ENCODE peak calls at places on chromosomes 1 and 21, in nine cellular contexts. J is SK-N-SH, G is prostate gland, W is Panc1, P is WERI-Rb-1, O is ovary, B is brain microvascular endothelial cell, C is esophagus muscularis mucosa, Z is fibroblast of lung. V is an unnamed sample.

GRCh38 chr1:156748670-156749428 is 2.6 kb downstream of the HDGF start:
- DNase-seq in J (no peak), G (no peak), W (no peak), P (peak; percentile 51), O (peak; percentile 75), B (no peak), C (no peak), Z (peak; percentile 70), V (peak; percentile 16)

GRCh38 chr1:209708297-209708696 is 3.7 kb downstream of the HSD11B1 start:
- DNase-seq in J (no peak), G (no peak), W (no peak), P (no peak), O (no peak), B (no peak), C (no peak), Z (no peak), V (peak; percentile 6)

GRCh38 chr1:15975358-15975804 is 520 bp downstream of the ZBTB17 start:
- DNase-seq in J (peak; percentile 93), G (no peak), W (no peak), P (peak; percentile 74), O (no peak), B (peak; percentile 43), C (no peak), Z (peak; percentile 41), V (peak; percentile 94)

GRCh38 chr1:45380125-45380524 is 39.9 kb upstream of the MUTYH start:
- DNase-seq in J (no peak), G (no peak), W (no peak), P (no peak), O (no peak), B (no peak), C (no peak), Z (no peak), V (no peak)

GRCh38 chr1:183310753-183311465 is 107.3 kb downstream of the NMNAT2 start:
- DNase-seq in J (no peak), G (no peak), W (no peak), P (no peak), O (no peak), B (peak; percentile 7), C (no peak), Z (no peak), V (no peak)

GRCh38 chr21:26405735-26406361 is 167.2 kb downstream of the CYYR1 start:
- DNase-seq in J (no peak), G (no peak), W (no peak), P (no peak), O (no peak), B (peak; percentile 84), C (no peak), Z (peak; percentile 75), V (no peak)

GRCh38 chr1:62687421-62687902 is 724 bp downstream of the DOCK7 start:
- DNase-seq in J (peak; percentile 78), G (peak; percentile 16), W (no peak), P (peak; percentile 40), O (peak; percentile 14), B (peak; percentile 11), C (no peak), Z (peak; percentile 49), V (peak; percentile 85)

GRCh38 chr1:165895451-165895871 is 68.0 kb downstream of the UCK2 start:
- DNase-seq in J (no peak), G (no peak), W (no peak), P (no peak), O (no peak), B (peak; percentile 75), C (no peak), Z (peak; percentile 18), V (no peak)

GRCh38 chr1:241513378-241513777 is 6.2 kb downstream of the FH start:
- DNase-seq in J (peak; percentile 25), G (no peak), W (no peak), P (peak; percentile 53), O (no peak), B (no peak), C (no peak), Z (no peak), V (no peak)

GRCh38 chr1:9715536-9716226 is 64.2 kb downstream of the PIK3CD start:
- DNase-seq in J (no peak), G (no peak), W (no peak), P (no peak), O (no peak), B (no peak), C (no peak), Z (no peak), V (peak; percentile 54)

GRCh38 chr1:30171956-30172694 is 551.3 kb downstream of the MATN1 start:
- DNase-seq in J (no peak), G (no peak), W (no peak), P (no peak), O (no peak), B (no peak), C (peak; percentile 89), Z (no peak), V (no peak)

GRCh38 chr1:1941868-1942752 is 23.0 kb upstream of the TMEM52 start:
- DNase-seq in J (no peak), G (no peak), W (no peak), P (no peak), O (no peak), B (no peak), C (no peak), Z (no peak), V (no peak)

GRCh38 chr1:248901578-248901977 is 4.5 kb upstream of the PGBD2 start:
- DNase-seq in J (no peak), G (no peak), W (no peak), P (no peak), O (no peak), B (no peak), C (no peak), Z (no peak), V (no peak)

GRCh38 chr1:25080294-25081209 is 150.5 kb upstream of the RUNX3 start:
- DNase-seq in J (no peak), G (no peak), W (no peak), P (no peak), O (no peak), B (no peak), C (no peak), Z (peak; percentile 12), V (no peak)

GRCh38 chr21:14495075-14495474 is 51.0 kb downstream of the SAMSN1 start:
- DNase-seq in J (no peak), G (no peak), W (no peak), P (no peak), O (no peak), B (no peak), C (no peak), Z (no peak), V (no peak)

GRCh38 chr1:187070076-187070475 is 241.3 kb downstream of the PLA2G4A start:
- DNase-seq in J (no peak), G (no peak), W (no peak), P (no peak), O (no peak), B (no peak), C (no peak), Z (no peak), V (peak; percentile 22)

DNA sequence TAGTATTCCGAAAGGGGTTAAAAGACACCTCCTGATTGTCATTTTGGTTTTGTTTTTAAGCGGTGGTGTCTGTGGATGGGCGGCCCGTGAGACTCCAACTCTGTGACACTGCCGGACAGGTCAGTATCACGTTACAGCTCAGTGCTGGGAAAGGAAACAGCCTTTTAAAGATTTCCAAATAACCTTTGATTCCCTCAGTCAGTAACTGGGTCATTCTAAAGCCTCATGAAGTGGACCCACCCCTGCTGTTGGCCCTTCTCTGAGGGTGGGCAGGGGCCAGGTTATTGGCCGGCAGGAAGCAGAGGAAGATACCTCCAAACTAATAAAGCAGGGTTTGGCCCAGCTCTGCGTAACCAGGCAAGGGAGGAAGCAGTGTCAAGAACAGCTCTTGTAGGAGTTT is 2.3 kb downstream of the RHOU start:
- DNase-seq in J (no peak), G (no peak), W (no peak), P (no peak), O (no peak), B (no peak), C (no peak), Z (peak; percentile 12), V (no peak)
- H3K4me3 ChIP-seq in J (no peak overlapping the region), G (peak overlapping the region; percentile 83), W (no peak overlapping the region), P (no peak overlapping the region), O (peak overlapping the region; percentile 82), B (no peak overlapping the region), C (peak overlapping the region; percentile 89), Z (peak overlapping the region; percentile 76), V (no peak overlapping the region)

GRCh38 chr1:3841491-3841890 is 15.5 kb downstream of the CEP104 start:
- DNase-seq in J (no peak), G (no peak), W (no peak), P (peak; percentile 55), O (no peak), B (no peak), C (no peak), Z (no peak), V (no peak)

GRCh38 chr1:3852091-3852490 is 4.9 kb downstream of the CEP104 start:
- DNase-seq in J (no peak), G (no peak), W (no peak), P (peak; percentile 26), O (no peak), B (no peak), C (no peak), Z (no peak), V (peak; percentile 46)

GRCh38 chr1:3850857-3851256 is 6.2 kb downstream of the CEP104 start:
- DNase-seq in J (no peak), G (no peak), W (no peak), P (no peak), O (no peak), B (no peak), C (no peak), Z (no peak), V (no peak)

GRCh38 chr1:3846521-3846920 is 10.5 kb downstream of the CEP104 start:
- DNase-seq in J (no peak), G (no peak), W (no peak), P (no peak), O (no peak), B (no peak), C (no peak), Z (no peak), V (no peak)
- H3K36me3 ChIP-seq in J (peaks cover 44% of the 10 kb centered on the region), G (peaks cover 5% of the 10 kb centered on the region), W (peaks cover 6% of the 10 kb centered on the region), P (peaks cover 43% of the 10 kb centered on the region), O (no peaks in the 10 kb centered on the region), B (peaks cover 19% of the 10 kb centered on the region), C (peaks cover 98% of the 10 kb centered on the region), Z (peaks cover 6% of the 10 kb centered on the region), V (peaks cover 2% of the 10 kb centered on the region)

GRCh38 chr1:166953486-166953885 is 21.9 kb downstream of the ILDR2 start:
- DNase-seq in J (no peak), G (no peak), W (no peak), P (no peak), O (no peak), B (no peak), C (no peak), Z (no peak), V (no peak)
- H3K27me3 ChIP-seq in J (peaks cover 8% of the 10 kb centered on the region), G (no peaks in the 10 kb centered on the region), W (peaks cover 23% of the 10 kb centered on the region), P (no peaks in the 10 kb centered on the region), O (no peaks in the 10 kb centered on the region), B (peaks cover 29% of the 10 kb centered on the region), C (no peaks in the 10 kb centered on the region), Z (no peaks in the 10 kb centered on the region), V (peaks cover 4% of the 10 kb centered on the region)

DNA sequence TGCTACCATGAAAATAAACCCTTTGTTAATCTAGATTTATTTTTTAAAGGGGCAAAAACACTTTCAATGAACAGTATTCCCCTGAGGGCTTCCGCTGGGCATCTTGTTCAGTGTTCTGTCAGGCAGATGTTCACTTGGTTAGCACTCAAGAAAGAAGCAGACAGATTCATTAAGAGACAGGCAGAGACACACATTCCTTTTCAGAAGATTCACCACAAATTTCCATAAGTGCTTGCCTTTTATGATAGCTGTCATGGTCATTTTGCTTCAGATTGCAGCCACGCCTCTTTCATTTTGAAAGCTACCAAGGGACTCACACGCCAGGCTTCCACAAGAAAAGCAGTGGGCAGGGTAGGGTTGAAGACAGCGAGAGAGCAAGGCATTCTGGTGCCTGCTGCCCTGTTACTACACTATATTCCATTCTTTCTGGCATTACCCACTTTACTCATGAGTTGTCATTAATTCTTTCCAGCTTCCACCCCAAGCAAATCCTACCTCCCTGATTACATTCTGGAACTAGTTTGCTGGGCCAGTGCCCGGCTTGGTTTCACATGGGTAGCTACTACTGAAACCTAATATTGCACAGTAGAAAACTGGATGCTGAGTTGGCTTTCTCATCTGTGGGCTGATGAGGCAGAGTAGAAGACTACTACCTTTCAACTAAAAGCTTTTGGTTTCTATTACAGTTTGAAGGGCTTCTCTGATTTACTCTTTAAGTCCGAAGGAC is 91.1 kb upstream of the COL24A1 start:
- DNase-seq in J (no peak), G (no peak), W (no peak), P (no peak), O (no peak), B (no peak), C (no peak), Z (no peak), V (no peak)
- H3K4me3 ChIP-seq in J (no peak overlapping the region), G (no peak overlapping the region), W (no peak overlapping the region), P (no peak overlapping the region), O (no peak overlapping the region), B (no peak overlapping the region), C (no peak overlapping the region), Z (no peak overlapping the region), V (no peak overlapping the region)

V was measured in H7.